ENCODE peak calls at places on chromosomes 16 and 17, in five cellular contexts. C, T, Y, V and X are unnamed samples.

GRCh38 chr17:57892820-57893595 is 43.2 kb upstream of the MRPS23 start:
- DNase-seq in C (peak), T (no peak), Y (no peak), V (peak), X (no peak)

GRCh38 chr17:80558046-80558445 is 13.4 kb downstream of the RPTOR start:
- DNase-seq in C (no peak), T (no peak), Y (no peak), V (no peak), X (no peak)

GRCh38 chr16:47779201-47780016 is 318.3 kb downstream of the PHKB start:
- DNase-seq in C (peak), T (no peak), Y (peak), V (no peak), X (peak)

GRCh38 chr17:45814622-45815606 is 29.8 kb upstream of the SPPL2C start:
- DNase-seq in C (no peak), T (no peak), Y (no peak), V (no peak), X (no peak)

GRCh38 chr17:17206149-17206912 is at the start of gene PLD6:
- DNase-seq in C (peak), T (no peak), Y (peak), V (no peak), X (peak)

GRCh38 chr17:67366193-67367157 is at the start of gene PSMD12:
- DNase-seq in C (peak), T (peak), Y (peak), V (peak), X (peak)

GRCh38 chr16:81608515-81609209 is 164.1 kb downstream of the CMIP start:
- DNase-seq in C (peak), T (no peak), Y (no peak), V (no peak), X (no peak)

GRCh38 chr16:66135376-66135775 is 231.1 kb upstream of the CDH5 start:
- DNase-seq in C (no peak), T (no peak), Y (no peak), V (no peak), X (no peak)

GRCh38 chr17:5921919-5922318 is 148.3 kb upstream of the WSCD1 start:
- DNase-seq in C (peak), T (no peak), Y (no peak), V (no peak), X (no peak)

GRCh38 chr16:49849709-49850108 is 6.2 kb downstream of the ZNF423 start:
- DNase-seq in C (no peak), T (no peak), Y (no peak), V (no peak), X (no peak)

GRCh38 chr17:77144227-77144626 is 3.5 kb downstream of the SEC14L1 start:
- DNase-seq in C (no peak), T (no peak), Y (no peak), V (no peak), X (no peak)

GRCh38 chr16:15966420-15967222 is 17.2 kb downstream of the ABCC1 start:
- DNase-seq in C (peak), T (no peak), Y (no peak), V (no peak), X (no peak)

GRCh38 chr16:9072806-9073341 is 18.6 kb upstream of the HAPSTR1 start:
- DNase-seq in C (peak), T (no peak), Y (peak), V (peak), X (no peak)

GRCh38 chr17:60327122-60327869 is 64.6 kb downstream of the USP32 start:
- DNase-seq in C (no peak), T (no peak), Y (no peak), V (no peak), X (no peak)

GRCh38 chr17:75641343-75641742 is 8.1 kb downstream of the SMIM5 start:
- DNase-seq in C (no peak), T (no peak), Y (no peak), V (no peak), X (no peak)

GRCh38 chr17:46962374-46962790 is 16.7 kb downstream of the RPRML start:
- DNase-seq in C (peak), T (no peak), Y (no peak), V (no peak), X (no peak)

GRCh38 chr16:57694556-57695377 is at the start of gene DRC7:
- DNase-seq in C (peak), T (peak), Y (no peak), V (peak), X (no peak)

GRCh38 chr17:40535924-40536717 is 29.2 kb downstream of the CCR7 start:
- DNase-seq in C (no peak), T (no peak), Y (no peak), V (peak), X (no peak)

GRCh38 chr16:85541619-85542547 is 71.2 kb upstream of the GSE1 start:
- DNase-seq in C (peak), T (no peak), Y (no peak), V (no peak), X (no peak)

GRCh38 chr16:67264866-67265265 is 14.5 kb upstream of the PLEKHG4 start:
- DNase-seq in C (no peak), T (no peak), Y (no peak), V (no peak), X (no peak)

GRCh38 chr17:77827461-77827968 is 131.0 kb upstream of the TNRC6C start:
- DNase-seq in C (no peak), T (no peak), Y (no peak), V (no peak), X (no peak)

GRCh38 chr17:48608921-48609505 is 1.8 kb downstream of the HOXB7 start:
- DNase-seq in C (no peak), T (no peak), Y (no peak), V (no peak), X (no peak)

GRCh38 chr16:27959914-27960313 is 103.6 kb downstream of the GSG1L start:
- DNase-seq in C (no peak), T (no peak), Y (no peak), V (no peak), X (no peak)

GRCh38 chr16:48846277-48846676 is 236.3 kb upstream of the N4BP1 start:
- DNase-seq in C (no peak), T (no peak), Y (no peak), V (no peak), X (no peak)

GRCh38 chr17:57337390-57337789 is 81.1 kb downstream of the MSI2 start:
- DNase-seq in C (no peak), T (no peak), Y (no peak), V (peak), X (no peak)

GRCh38 chr17:72730091-72730490 is 362.4 kb downstream of the SLC39A11 start:
- DNase-seq in C (no peak), T (no peak), Y (no peak), V (no peak), X (no peak)

GRCh38 chr17:1650731-1651558 is 1.3 kb upstream of the RILP start:
- DNase-seq in C (no peak), T (no peak), Y (no peak), V (no peak), X (no peak)

GRCh38 chr16:50644730-50645129 is 36.4 kb downstream of the SNX20 start:
- DNase-seq in C (peak), T (no peak), Y (peak), V (no peak), X (no peak)

GRCh38 chr17:8360260-8360659 is 16.2 kb downstream of the KRABD2 start:
- DNase-seq in C (no peak), T (no peak), Y (no peak), V (no peak), X (no peak)

GRCh38 chr17:9037741-9038140 is 16.4 kb downstream of the NTN1 start:
- DNase-seq in C (no peak), T (no peak), Y (no peak), V (no peak), X (no peak)